ENCODE peak calls at places on chromosomes 1 and 21, in ten cellular contexts. I is A172; W is mucosa of descending colon; E is stimulated activated CD4-positive, alpha-beta T cell treated with anti-CD3 and anti-CD28 coated beads, Interleukin-4, amount 100 ng/mL, for 48 hours; X is NCI-H774; P is WTC11; Q is epithelial cell of esophagus; S is pancreas; J is heart right ventricle; K is left colon. O is an unnamed sample.

GRCh38 chr1:69523032-69523431 is 44.7 kb upstream of the LRRC7 start:
- DNase-seq in E (no peak), X (no peak), I (peak), W (no peak), K (no peak), S (no peak), Q (peak), P (no peak), J (no peak), O (no peak)

GRCh38 chr1:26408604-26409003 is 2.0 kb upstream of the LIN28A start:
- DNase-seq in K (peak), S (peak), Q (peak), P (peak), I (peak), E (peak), J (peak), W (peak), X (no peak), O (no peak)

GRCh38 chr1:77579547-77579946 is 102.9 kb downstream of the ZZZ3 start:
- DNase-seq in I (no peak), W (no peak), X (no peak), J (no peak), Q (no peak), P (no peak), K (no peak), S (no peak), E (no peak), O (no peak)

GRCh38 chr1:203289281-203289981 is 15.9 kb upstream of the BTG2 start:
- DNase-seq in K (peak), W (peak), X (no peak), P (no peak), Q (peak), J (no peak), S (no peak), I (no peak), E (peak), O (peak)

GRCh38 chr1:94658221-94658620 is 116.7 kb upstream of the F3 start:
- DNase-seq in P (no peak), K (no peak), W (no peak), E (no peak), I (peak), J (peak), Q (peak), X (no peak), S (peak), O (no peak)

GRCh38 chr1:232868793-232869491 is 63.7 kb downstream of the MAP10 start:
- DNase-seq in X (peak), K (no peak), P (no peak), W (no peak), I (peak), J (no peak), Q (peak), S (peak), E (no peak), O (no peak)

GRCh38 chr1:164706596-164706995 is 147.6 kb downstream of the PBX1 start:
- DNase-seq in W (no peak), Q (no peak), I (no peak), S (no peak), P (no peak), X (no peak), K (no peak), J (no peak), E (no peak), O (no peak)

GRCh38 chr1:30743584-30744059 is 14.0 kb downstream of the LAPTM5 start:
- DNase-seq in I (peak), K (no peak), E (no peak), X (no peak), W (no peak), Q (peak), S (no peak), J (no peak), P (no peak), O (peak)

GRCh38 chr1:180953791-180954721 is 41.4 kb downstream of the KIAA1614 start:
- DNase-seq in Q (peak), I (no peak), P (peak), J (peak), W (peak), S (peak), X (no peak), E (peak), K (peak), O (peak)

GRCh38 chr1:50422675-50422945 is 633 bp downstream of the DMRTA2 start:
- DNase-seq in E (no peak), Q (peak), J (no peak), P (no peak), X (peak), I (no peak), W (no peak), S (no peak), K (no peak), O (no peak)

GRCh38 chr1:105686026-105686425 is 1370.4 kb upstream of the PRMT6 start:
- DNase-seq in X (no peak), P (no peak), W (no peak), J (no peak), E (no peak), Q (no peak), I (no peak), S (no peak), K (no peak), O (no peak)

GRCh38 chr1:167871331-167871730 is 42.6 kb downstream of the ADCY10 start:
- DNase-seq in W (no peak), Q (no peak), E (no peak), P (no peak), X (no peak), J (no peak), S (no peak), K (no peak), I (no peak), O (no peak)

GRCh38 chr1:212284332-212284743 is 872 bp upstream of the PPP2R5A start:
- DNase-seq in P (no peak), W (no peak), E (no peak), I (no peak), Q (no peak), S (no peak), K (no peak), J (no peak), X (no peak), O (no peak)

GRCh38 chr1:205915354-205915990 is 27.8 kb downstream of the SLC26A9 start:
- DNase-seq in K (no peak), I (no peak), P (no peak), Q (no peak), S (no peak), E (no peak), J (peak), W (no peak), X (no peak), O (no peak)

GRCh38 chr1:227356582-227357228 is 38.4 kb upstream of the CDC42BPA start:
- DNase-seq in S (no peak), J (no peak), E (no peak), I (peak), W (no peak), X (no peak), P (peak), K (no peak), Q (peak), O (no peak)

GRCh38 chr1:228007801-228008341 is 1.1 kb downstream of the WNT3A start:
- DNase-seq in E (no peak), I (no peak), W (no peak), K (no peak), S (no peak), Q (no peak), P (no peak), X (no peak), J (no peak), O (no peak)

GRCh38 chr1:3473381-3473844 is 18.9 kb downstream of the ARHGEF16 start:
- DNase-seq in J (no peak), X (no peak), E (no peak), S (no peak), I (peak), P (no peak), K (no peak), W (peak), Q (peak), O (no peak)

GRCh38 chr1:166947398-166948043 is 27.8 kb downstream of the ILDR2 start:
- DNase-seq in J (peak), S (peak), Q (peak), K (peak), P (peak), E (no peak), W (peak), X (peak), I (peak), O (peak)

GRCh38 chr1:33683913-33684312 is 180.0 kb upstream of the HMGB4 start:
- DNase-seq in I (no peak), P (no peak), J (peak), X (no peak), W (no peak), K (no peak), Q (no peak), S (no peak), E (no peak), O (no peak)

GRCh38 chr1:234697741-234698140 is 87.8 kb upstream of the IRF2BP2 start:
- DNase-seq in Q (no peak), I (no peak), X (no peak), S (no peak), J (no peak), W (no peak), E (no peak), P (no peak), K (no peak), O (no peak)

GRCh38 chr1:165726169-165726568 is 27.8 kb upstream of the ALDH9A1 start:
- DNase-seq in W (no peak), S (no peak), P (no peak), I (no peak), X (no peak), K (no peak), J (no peak), Q (no peak), E (no peak), O (no peak)

GRCh38 chr1:27015260-27015659 is 2.6 kb upstream of the TENT5B start:
- DNase-seq in S (no peak), Q (no peak), W (no peak), I (no peak), K (no peak), X (no peak), J (no peak), P (no peak), E (no peak), O (no peak)

GRCh38 chr1:27400035-27400962 is 7.9 kb downstream of the GPR3 start:
- DNase-seq in X (no peak), Q (no peak), P (no peak), E (no peak), K (no peak), J (no peak), S (no peak), I (no peak), W (no peak), O (no peak)

GRCh38 chr1:172976222-172977041 is 74.3 kb downstream of the TNFSF18 start:
- DNase-seq in I (peak), P (no peak), W (peak), Q (peak), S (peak), E (no peak), K (peak), J (peak), X (no peak), O (no peak)

GRCh38 chr1:3931310-3931700 is 31.2 kb upstream of the C1orf174 start:
- DNase-seq in Q (no peak), E (no peak), W (no peak), P (no peak), K (no peak), S (no peak), X (no peak), J (no peak), I (no peak), O (no peak)

GRCh38 chr1:200281451-200281850 is 128.4 kb downstream of the ZNF281 start:
- DNase-seq in S (no peak), E (no peak), Q (no peak), P (no peak), J (no peak), K (no peak), W (no peak), X (no peak), I (no peak), O (no peak)

GRCh38 chr1:71307451-71307850 is 226.6 kb upstream of the ZRANB2 start:
- DNase-seq in P (no peak), I (peak), K (peak), Q (peak), E (no peak), W (peak), X (no peak), S (no peak), J (no peak), O (no peak)

GRCh38 chr21:44013380-44014088 is 1.4 kb downstream of the TRAPPC10 start:
- DNase-seq in I (no peak), X (no peak), E (no peak), Q (peak), J (no peak), K (no peak), S (no peak), P (no peak), W (no peak), O (no peak)

GRCh38 chr1:210332233-210332632 is 3.5 kb downstream of the HHAT start:
- DNase-seq in S (no peak), K (no peak), W (no peak), X (no peak), J (no peak), I (no peak), P (no peak), Q (peak), E (no peak), O (no peak)

GRCh38 chr1:3034728-3035610 is 13.7 kb downstream of the ACTRT2 start:
- DNase-seq in S (no peak), E (no peak), X (no peak), P (no peak), W (no peak), J (no peak), I (no peak), Q (no peak), K (peak), O (no peak)

GRCh38 chr1:117606608-117607261 is 887 bp downstream of the TENT5C start:
- DNase-seq in X (no peak), P (peak), E (peak), I (no peak), Q (peak), K (peak), S (peak), W (peak), J (peak), O (no peak)

GRCh38 chr1:230083053-230083452 is 16.0 kb downstream of the GALNT2 start:
- DNase-seq in E (no peak), Q (no peak), P (no peak), I (no peak), J (no peak), W (no peak), K (no peak), S (no peak), X (no peak), O (no peak)

GRCh38 chr1:165355977-165356811 is at the start of gene LMX1A:
- DNase-seq in W (peak), Q (no peak), J (no peak), I (no peak), S (no peak), E (no peak), X (no peak), K (no peak), P (peak), O (peak)

GRCh38 chr1:47696404-47696910 is 258.6 kb downstream of the FOXD2 start:
- DNase-seq in S (no peak), P (no peak), Q (no peak), I (no peak), J (no peak), W (no peak), E (no peak), X (peak), K (no peak), O (no peak)

GRCh38 chr21:44999428-44999971 is 59.7 kb downstream of the SLX9 start:
- DNase-seq in P (no peak), K (no peak), J (no peak), I (no peak), E (no peak), Q (no peak), X (no peak), S (no peak), W (peak), O (no peak)

GRCh38 chr1:64572222-64572900 is 102.4 kb downstream of the CACHD1 start:
- DNase-seq in X (no peak), W (no peak), S (no peak), I (no peak), J (no peak), Q (peak), E (no peak), K (no peak), P (peak), O (no peak)

GRCh38 chr1:210250665-210250997 is 18.0 kb downstream of the SERTAD4 start:
- DNase-seq in Q (no peak), J (no peak), P (peak), E (no peak), K (peak), W (peak), X (peak), I (peak), S (no peak), O (no peak)

GRCh38 chr1:115251340-115251748 is 86.7 kb downstream of the NGF start:
- DNase-seq in J (no peak), S (no peak), K (no peak), Q (peak), W (no peak), X (no peak), I (peak), P (no peak), E (no peak), O (no peak)

O was measured in GM12892.